ENCODE peak calls at places on chromosomes 13 and 19, in five cellular contexts. J is NCI-H1694; Y is cardiac fibroblast; D is A172; G is CD8-positive, alpha-beta T cell. Z is an unnamed sample.

GRCh38 chr19:56477429-56478338 is 539 bp upstream of the ZNF667 start:
- DNase-seq in J (no peak), Y (peak; percentile 94), D (peak; percentile 91), G (peak; percentile 80), Z (peak; percentile 83)

GRCh38 chr19:40162104-40162503 is 29.1 kb upstream of the MAP3K10 start:
- DNase-seq in J (no peak), Y (no peak), D (no peak), G (no peak), Z (no peak)

GRCh38 chr13:64591981-64592380 is 2638.2 kb downstream of the PCDH9 start:
- DNase-seq in J (no peak), Y (peak; percentile 4), D (peak; percentile 3), G (no peak), Z (no peak)

GRCh38 chr19:289651-290538 is 1.3 kb downstream of the PLPP2 start:
- DNase-seq in J (no peak), Y (no peak), D (peak; percentile 79), G (no peak), Z (peak; percentile 69)

GRCh38 chr13:19713186-19713965 is 69.4 kb downstream of the PSPC1 start:
- DNase-seq in J (no peak), Y (peak; percentile 64), D (peak; percentile 84), G (no peak), Z (peak; percentile 53)

GRCh38 chr19:1503089-1503924 is 9.5 kb downstream of the ADAMTSL5 start:
- DNase-seq in J (no peak), Y (peak; percentile 49), D (no peak), G (peak; percentile 77), Z (peak; percentile 57)

GRCh38 chr19:7527516-7528191 is 5.2 kb downstream of the MCOLN1 start:
- DNase-seq in J (no peak), Y (no peak), D (no peak), G (no peak), Z (no peak)

GRCh38 chr19:38735257-38735686 is 9.0 kb downstream of the CAPN12 start:
- DNase-seq in J (no peak), Y (no peak), D (no peak), G (peak; percentile 70), Z (no peak)

GRCh38 chr13:66546534-66547379 is 683.4 kb downstream of the PCDH9 start:
- DNase-seq in J (no peak), Y (no peak), D (no peak), G (no peak), Z (no peak)

GRCh38 chr13:36430247-36431203 is 1.8 kb upstream of the CCNA1 start:
- DNase-seq in J (no peak), Y (no peak), D (no peak), G (no peak), Z (no peak)

GRCh38 chr13:24274452-24274971 is 34.9 kb upstream of the C1QTNF9 start:
- DNase-seq in J (no peak), Y (peak; percentile 38), D (no peak), G (peak; percentile 60), Z (no peak)

GRCh38 chr13:72983085-72983768 is 75.6 kb upstream of the KLF5 start:
- DNase-seq in J (no peak), Y (peak; percentile 69), D (peak; percentile 5), G (no peak), Z (no peak)

GRCh38 chr19:29191005-29191404 is 21.9 kb downstream of the UQCRFS1 start:
- DNase-seq in J (no peak), Y (no peak), D (no peak), G (no peak), Z (no peak)

GRCh38 chr13:34207334-34207733 is 389.4 kb downstream of the RFC3 start:
- DNase-seq in J (no peak), Y (peak; percentile 92), D (peak; percentile 73), G (no peak), Z (peak; percentile 22)

GRCh38 chr13:104773775-104774174 is 1707.6 kb upstream of the SLC10A2 start:
- DNase-seq in J (peak; percentile 69), Y (peak; percentile 68), D (peak; percentile 42), G (no peak), Z (peak; percentile 72)

Z was measured in dermis blood vessel endothelial cell.